ENCODE peak calls at places on chromosomes 4 and X, in seven cellular contexts. D is IMR-90, N is mesendoderm, Q is H1, I is mesenchymal stem cell, X is neuronal stem cell, V is trophoblast cell. J is an unnamed sample.

GRCh38 chr4:135184715-135185114 is 983.1 kb upstream of the PABPC4L start:
- DNase-seq in V (no peak), Q (no peak), X (no peak), N (peak; percentile 41), D (no peak), I (no peak), J (peak; percentile 36)

GRCh38 chr4:41202356-41202755 is 12.0 kb downstream of the APBB2 start:
- DNase-seq in X (no peak), I (no peak), D (no peak), V (no peak), Q (no peak), N (no peak), J (no peak)

GRCh38 chrX:130176354-130176776 is 4.6 kb downstream of the RAB33A start:
- DNase-seq in X (no peak), D (peak; percentile 25), Q (no peak), N (no peak), V (no peak), I (peak; percentile 43), J (no peak)

GRCh38 chr4:177554966-177555574 is 112.8 kb upstream of the AGA start:
- DNase-seq in V (peak; percentile 3), Q (no peak), I (peak; percentile 48), X (peak; percentile 12), D (peak; percentile 50), N (peak; percentile 16), J (no peak)

GRCh38 chr4:55733874-55734437 is 85.6 kb upstream of the EXOC1L start:
- DNase-seq in X (no peak), N (no peak), D (peak; percentile 3), V (no peak), I (peak; percentile 34), Q (no peak), J (no peak)

GRCh38 chrX:39204945-39205344 is 403.7 kb downstream of the MID1IP1 start:
- DNase-seq in X (no peak), I (peak; percentile 1), Q (no peak), N (no peak), V (no peak), D (no peak), J (no peak)

GRCh38 chrX:39165185-39165584 is 363.9 kb downstream of the MID1IP1 start:
- DNase-seq in I (no peak), D (no peak), X (no peak), Q (no peak), N (no peak), V (no peak), J (no peak)

GRCh38 chrX:101417981-101418841 is 10.2 kb downstream of the HNRNPH2 start:
- DNase-seq in Q (no peak), N (peak; percentile 77), V (no peak), D (no peak), X (peak; percentile 59), I (peak; percentile 55), J (peak; percentile 74)

GRCh38 chr4:7124643-7125442 is 57.0 kb upstream of the GRPEL1 start:
- DNase-seq in X (no peak), D (peak; percentile 95), I (peak; percentile 81), N (peak; percentile 48), V (no peak), Q (no peak), J (peak; percentile 58)

GRCh38 chrX:82342531-82342930 is 1140.6 kb downstream of the SH3BGRL start:
- DNase-seq in X (no peak), Q (no peak), D (no peak), V (no peak), I (no peak), N (no peak), J (no peak)
- H2BK5ac ChIP-seq in X (no peak overlapping the region), Q (no peak overlapping the region), D (no peak overlapping the region), V (no peak overlapping the region), I (no peak overlapping the region), N (no peak overlapping the region), J (no peak overlapping the region)

DNA sequence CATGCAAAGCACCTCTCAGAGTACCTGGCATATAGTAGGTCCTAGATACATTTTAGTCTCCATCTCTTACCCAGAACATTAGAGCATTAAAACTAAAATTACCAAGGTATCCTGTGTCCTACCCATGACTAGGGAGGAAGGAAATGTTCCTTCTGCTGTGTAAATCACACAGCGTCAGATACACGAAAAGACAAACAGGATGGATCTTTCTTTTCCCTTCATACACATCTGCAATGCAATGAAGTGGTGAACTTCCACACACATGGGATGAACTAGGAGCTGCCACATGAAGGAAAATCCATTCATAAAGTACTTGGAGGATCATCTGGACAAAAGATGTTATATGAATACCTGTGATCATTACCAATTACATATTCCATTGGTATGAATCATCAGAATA is 46.3 kb downstream of the LDB2 start:
- DNase-seq in Q (no peak), D (peak; percentile 11), I (no peak), N (no peak), V (no peak), X (no peak), J (no peak)
- H2BK5ac ChIP-seq in Q (no peak overlapping the region), D (peak overlapping the region; percentile 74), I (no peak overlapping the region), N (no peak overlapping the region), V (no peak overlapping the region), X (no peak overlapping the region), J (no peak overlapping the region)

GRCh38 chrX:151975736-151976275 is 1.3 kb upstream of the GABRE start:
- DNase-seq in X (no peak), D (no peak), Q (no peak), N (no peak), I (no peak), V (no peak), J (no peak)
- H2BK5ac ChIP-seq in X (no peak overlapping the region), D (no peak overlapping the region), Q (no peak overlapping the region), N (no peak overlapping the region), I (no peak overlapping the region), V (no peak overlapping the region), J (no peak overlapping the region)

GRCh38 chrX:9867214-9867613 is 81.0 kb downstream of the SHROOM2 start:
- DNase-seq in I (no peak), V (no peak), N (no peak), Q (no peak), D (no peak), X (no peak), J (no peak)

GRCh38 chrX:9867753-9868152 is 81.5 kb downstream of the SHROOM2 start:
- DNase-seq in X (no peak), D (peak; percentile 62), Q (no peak), I (no peak), N (no peak), V (peak; percentile 34), J (no peak)

GRCh38 chrX:9864011-9864410 is 77.8 kb downstream of the SHROOM2 start:
- DNase-seq in V (peak; percentile 85), Q (no peak), I (no peak), X (no peak), N (peak; percentile 84), D (no peak), J (no peak)

GRCh38 chrX:9866633-9867032 is 80.4 kb downstream of the SHROOM2 start:
- DNase-seq in V (no peak), I (peak; percentile 47), X (no peak), D (no peak), N (no peak), Q (no peak), J (no peak)

DNA sequence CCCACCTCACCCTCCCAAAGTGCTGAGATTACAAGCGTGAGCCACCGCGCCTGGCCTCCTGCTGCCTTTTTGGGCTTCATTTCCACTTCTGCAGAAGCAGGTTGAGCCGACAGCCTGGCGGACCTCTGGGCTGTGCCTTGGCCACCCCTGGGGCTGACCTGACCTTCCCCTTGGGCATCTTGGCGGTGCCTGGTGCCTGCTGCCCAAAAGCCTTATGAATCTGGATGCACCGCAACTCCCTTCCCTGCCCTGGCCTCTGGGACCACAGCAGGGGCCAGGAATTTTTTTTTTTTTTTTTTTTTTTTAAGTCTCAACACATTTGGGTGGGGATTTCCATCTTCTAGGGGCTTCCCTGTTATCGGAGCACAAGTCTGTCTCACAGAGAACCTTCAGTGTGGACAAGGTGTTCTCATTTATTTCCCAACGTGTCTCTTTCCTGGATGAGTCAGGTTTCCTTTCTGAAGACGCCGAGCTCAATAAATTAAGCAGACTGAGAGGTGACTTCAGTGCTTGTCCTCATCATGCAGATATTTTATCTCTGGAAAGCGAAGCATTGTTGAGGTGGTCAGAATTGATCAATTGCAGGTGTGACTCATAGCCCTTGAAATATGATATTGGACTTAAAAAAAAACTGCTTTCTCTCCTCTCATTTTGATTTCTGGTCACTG is 79.7 kb downstream of the SHROOM2 start:
- DNase-seq in N (peak; percentile 48), V (no peak), X (no peak), I (peak; percentile 71), Q (no peak), D (peak; percentile 61), J (no peak)
- H2BK5ac ChIP-seq in N (no peak overlapping the region), V (peak overlapping the region; percentile 8), X (no peak overlapping the region), I (no peak overlapping the region), Q (no peak overlapping the region), D (no peak overlapping the region), J (no peak overlapping the region)

GRCh38 chrX:55356609-55357008 is 91.9 kb upstream of the PAGE3 start:
- DNase-seq in X (no peak), V (no peak), Q (no peak), I (no peak), N (no peak), D (no peak), J (no peak)
- H2BK5ac ChIP-seq in X (no peak overlapping the region), V (no peak overlapping the region), Q (no peak overlapping the region), I (no peak overlapping the region), N (no peak overlapping the region), D (no peak overlapping the region), J (no peak overlapping the region)

GRCh38 chr4:38266616-38267015 is 306.4 kb downstream of the PTTG2 start:
- DNase-seq in D (peak; percentile 48), I (peak; percentile 56), V (peak; percentile 33), Q (no peak), X (no peak), N (no peak), J (no peak)
- H2BK5ac ChIP-seq in D (no peak overlapping the region), I (no peak overlapping the region), V (no peak overlapping the region), Q (no peak overlapping the region), X (no peak overlapping the region), N (no peak overlapping the region), J (no peak overlapping the region)

GRCh38 chr4:74266081-74266480 is 42.2 kb upstream of the EPGN start:
- DNase-seq in N (no peak), Q (no peak), X (no peak), V (no peak), D (peak; percentile 18), I (no peak), J (no peak)

GRCh38 chr4:74268643-74269042 is 39.6 kb upstream of the EPGN start:
- DNase-seq in V (no peak), Q (no peak), X (no peak), N (no peak), D (no peak), I (no peak), J (no peak)

GRCh38 chr4:74262522-74262921 is 45.7 kb upstream of the EPGN start:
- DNase-seq in I (no peak), V (no peak), D (no peak), Q (no peak), N (no peak), X (no peak), J (no peak)

GRCh38 chr4:74267998-74268606 is 40.2 kb upstream of the EPGN start:
- DNase-seq in D (peak; percentile 79), N (no peak), X (no peak), I (peak; percentile 65), Q (no peak), V (no peak), J (no peak)
- H2BK5ac ChIP-seq in D (no peak overlapping the region), N (no peak overlapping the region), X (no peak overlapping the region), I (no peak overlapping the region), Q (no peak overlapping the region), V (no peak overlapping the region), J (no peak overlapping the region)

DNA sequence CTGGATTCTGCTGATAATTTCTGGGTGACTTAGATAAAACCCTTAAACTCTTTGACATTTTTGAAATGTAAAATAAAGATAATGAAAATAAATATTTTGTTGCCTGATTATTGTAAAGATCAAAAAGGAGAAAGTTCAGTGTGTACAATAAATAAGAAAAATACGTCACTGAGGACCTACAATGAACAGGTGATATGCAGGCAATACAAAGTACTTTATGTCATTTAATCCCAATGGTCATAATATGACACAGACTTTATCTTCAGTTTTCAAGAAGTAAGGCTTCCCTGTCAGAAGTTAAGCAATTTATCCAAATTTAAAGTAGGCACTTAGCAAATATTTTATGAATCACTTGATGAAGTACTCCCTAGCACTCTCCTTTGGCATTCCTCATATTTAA is 532.8 kb downstream of the GBA3 start:
- DNase-seq in V (no peak), X (no peak), Q (no peak), N (no peak), I (no peak), D (no peak), J (no peak)
- H2BK5ac ChIP-seq in V (no peak overlapping the region), X (no peak overlapping the region), Q (no peak overlapping the region), N (no peak overlapping the region), I (no peak overlapping the region), D (no peak overlapping the region), J (no peak overlapping the region)

J was measured in H9.